ENCODE peak calls at places on chromosomes 3 and 15, in nine cellular contexts. Q is spleen, H is suprapubic skin, C is esophagus muscularis mucosa, R is IMR-90, A is body of pancreas, Y is ovary, X is heart left ventricle, K is H1. M is an unnamed sample.
A peak's percentile ranks its signal among the peaks of the same experiment; 100 is the strongest.

GRCh38 chr3:136249091-136249490 is 1.0 kb upstream of the PCCB start:
- DNase-seq in Q (no peak), H (no peak), C (no peak), R (no peak), A (no peak), Y (no peak), X (no peak), K (no peak), M (no peak)

GRCh38 chr3:35120026-35120425 is 519.3 kb upstream of the ARPP21 start:
- DNase-seq in Q (no peak), H (no peak), C (no peak), R (no peak), A (no peak), Y (no peak), X (no peak), K (no peak), M (no peak)

GRCh38 chr3:123339302-123339701 is 109.6 kb downstream of the ADCY5 start:
- DNase-seq in Q (peak; percentile 34), H (peak; percentile 8), C (no peak), R (no peak), A (no peak), Y (no peak), X (no peak), K (no peak), M (no peak)

GRCh38 chr15:60130811-60131210 is 126.7 kb downstream of the FOXB1 start:
- DNase-seq in Q (no peak), H (no peak), C (peak; percentile 70), R (no peak), A (no peak), Y (no peak), X (no peak), K (no peak), M (no peak)

GRCh38 chr3:70247955-70248354 is 64.5 kb downstream of the MDFIC2 start:
- DNase-seq in Q (no peak), H (no peak), C (no peak), R (no peak), A (no peak), Y (no peak), X (no peak), K (no peak), M (no peak)

GRCh38 chr3:159620873-159621272 is 367.8 kb upstream of the IL12A start:
- DNase-seq in Q (no peak), H (no peak), C (no peak), R (peak; percentile 88), A (no peak), Y (no peak), X (no peak), K (no peak), M (no peak)

GRCh38 chr3:170467560-170467959 is 48.9 kb downstream of the CLDN11 start:
- DNase-seq in Q (no peak), H (no peak), C (no peak), R (no peak), A (no peak), Y (no peak), X (no peak), K (peak; percentile 26), M (no peak)

GRCh38 chr3:181336597-181336996 is 347.1 kb upstream of the DNAJC19 start:
- DNase-seq in Q (no peak), H (no peak), C (no peak), R (no peak), A (no peak), Y (no peak), X (no peak), K (no peak), M (no peak)

GRCh38 chr15:62958528-62958927 is 84.0 kb upstream of the TPM1 start:
- DNase-seq in Q (no peak), H (no peak), C (no peak), R (no peak), A (peak; percentile 73), Y (no peak), X (peak; percentile 57), K (no peak), M (peak; percentile 63)

GRCh38 chr3:14803101-14803980 is 15.4 kb upstream of the FGD5 start:
- DNase-seq in Q (peak; percentile 71), H (peak; percentile 71), C (no peak), R (no peak), A (no peak), Y (no peak), X (no peak), K (no peak), M (no peak)

GRCh38 chr15:62809106-62809967 is 233.2 kb upstream of the TPM1 start:
- DNase-seq in Q (no peak), H (no peak), C (no peak), R (peak; percentile 88), A (no peak), Y (no peak), X (no peak), K (no peak), M (no peak)

GRCh38 chr3:142853270-142854163 is 35.4 kb downstream of the PCOLCE2 start:
- DNase-seq in Q (no peak), H (no peak), C (no peak), R (peak; percentile 21), A (peak; percentile 11), Y (no peak), X (peak; percentile 42), K (no peak), M (no peak)

DNA sequence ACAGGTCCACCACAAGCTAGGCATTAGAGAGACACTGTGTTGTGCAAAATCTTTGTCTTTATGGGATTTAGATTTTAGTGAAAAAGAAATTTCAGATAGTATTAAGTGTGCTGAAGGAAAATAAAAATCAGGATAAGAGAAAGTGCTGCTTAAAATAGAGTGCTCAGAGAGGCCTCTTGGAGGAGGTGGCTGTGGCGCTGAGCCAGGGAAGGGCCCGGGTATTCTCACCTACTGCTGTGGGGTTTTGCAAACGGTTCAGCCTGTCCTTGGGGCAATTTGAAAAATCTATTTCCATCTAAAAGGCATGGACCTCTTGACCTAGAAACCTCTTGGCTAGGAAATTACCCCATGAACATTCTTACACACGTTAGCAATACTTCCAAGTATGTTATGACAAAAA is 267.7 kb downstream of the TJP1 start:
- DNase-seq in Q (no peak), H (no peak), C (no peak), R (no peak), A (no peak), Y (no peak), X (no peak), K (no peak), M (peak; percentile 58)
- H3K4me3 ChIP-seq in Q (no peak overlapping the region), H (no peak overlapping the region), C (no peak overlapping the region), R (no peak overlapping the region), A (no peak overlapping the region), Y (no peak overlapping the region), X (no peak overlapping the region), K (no peak overlapping the region), M (no peak overlapping the region)

GRCh38 chr3:119562307-119562961 is 3.0 kb upstream of the CD80 start:
- DNase-seq in Q (no peak), H (no peak), C (no peak), R (no peak), A (no peak), Y (no peak), X (peak; percentile 18), K (no peak), M (no peak)
- TF ChIP-seq POLR2A in Q (no peak), H (no peak), C (no peak), R (no peak), A (no peak), Y (no peak), X (no peak), K (no peak), M (no peak)

DNA sequence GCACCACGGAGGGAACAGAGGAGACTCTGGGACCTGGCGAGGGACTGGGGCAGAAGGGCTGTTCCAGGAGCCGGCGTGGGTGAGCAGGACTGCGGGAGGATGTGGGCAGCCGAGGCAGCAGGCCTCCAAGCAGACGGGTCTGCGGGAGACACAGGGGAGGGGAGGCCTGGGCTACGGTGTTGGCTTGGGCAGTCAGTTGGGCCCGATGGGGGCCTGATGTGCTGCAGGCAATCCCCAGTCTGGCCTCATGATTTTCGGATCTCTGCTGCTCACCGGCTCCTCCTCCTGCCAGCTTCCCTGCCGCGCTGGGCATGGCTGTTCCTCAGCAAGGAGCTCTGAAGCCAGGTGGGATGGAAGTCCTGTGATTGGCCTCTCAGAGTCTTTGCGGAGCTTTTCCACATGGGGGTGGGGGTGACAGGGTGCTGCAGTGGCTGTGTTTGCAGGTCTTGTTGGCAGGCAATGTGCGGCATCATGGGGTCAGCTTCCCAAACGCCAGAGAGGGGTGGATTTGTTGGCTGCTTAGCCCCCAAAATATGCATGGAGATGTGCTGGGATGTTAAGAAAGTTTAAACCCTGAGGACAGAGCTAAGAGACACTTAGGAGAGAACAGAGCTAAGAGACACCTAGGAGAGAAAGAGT is 19.3 kb downstream of the MINAR1 start:
- DNase-seq in Q (no peak), H (no peak), C (peak; percentile 68), R (no peak), A (no peak), Y (no peak), X (no peak), K (peak; percentile 70), M (no peak)
- H3K27me3 ChIP-seq in Q (peaks cover 15% of the 10 kb centered on the region), H (peaks cover 13% of the 10 kb centered on the region), C (peaks cover 6% of the 10 kb centered on the region), R (peaks cover 9% of the 10 kb centered on the region), A (no peaks in the 10 kb centered on the region), Y (no peaks in the 10 kb centered on the region), X (peaks cover 3% of the 10 kb centered on the region), K (no peaks in the 10 kb centered on the region), M (no peaks in the 10 kb centered on the region)

GRCh38 chr15:40506964-40507571 is 36.3 kb downstream of the CHST14 start:
- DNase-seq in Q (peak; percentile 87), H (peak; percentile 78), C (no peak), R (peak; percentile 64), A (peak; percentile 88), Y (peak; percentile 90), X (peak; percentile 78), K (peak; percentile 87), M (peak; percentile 85)
- H3K4me3 ChIP-seq in Q (no peak overlapping the region), H (peak overlapping the region; percentile 41), C (peak overlapping the region; percentile 42), R (peak overlapping the region; percentile 26), A (no peak overlapping the region), Y (peak overlapping the region; percentile 24), X (peak overlapping the region; percentile 28), K (peak overlapping the region; percentile 36), M (no peak overlapping the region)

DNA sequence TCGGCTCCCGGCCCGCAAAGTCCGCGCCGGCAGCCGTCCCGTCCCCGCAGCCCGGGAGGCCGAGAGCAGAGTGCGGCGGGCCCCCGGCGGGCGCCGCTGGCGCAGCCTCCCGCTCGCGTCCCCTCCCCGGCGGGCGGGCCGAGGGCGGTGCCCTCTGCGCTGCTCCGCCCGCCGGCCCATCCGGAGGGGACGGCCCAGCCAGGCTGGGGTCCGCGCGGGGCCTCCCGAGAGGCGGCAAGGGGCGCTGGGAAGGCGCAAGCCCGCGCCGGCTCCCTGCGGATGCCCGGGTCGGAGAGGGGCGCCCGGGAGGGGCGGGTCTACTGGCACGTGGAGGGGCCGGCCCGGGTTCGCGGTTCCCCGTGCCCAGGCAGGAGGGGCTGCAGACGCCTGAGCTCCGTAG is at the start of the genes CLCN2 and POLR2H:
- DNase-seq in Q (no peak), H (peak; percentile 77), C (no peak), R (peak; percentile 33), A (peak; percentile 64), Y (peak; percentile 83), X (peak; percentile 65), K (peak; percentile 81), M (peak; percentile 65)
- TF ChIP-seq POLR2A in Q (peak; percentile 9), H (peak; percentile 59), C (no peak), R (no peak), A (peak; percentile 48), Y (peak; percentile 82), X (no peak), K (no peak), M (peak; percentile 74)

GRCh38 chr15:68729789-68730201 is 90.9 kb downstream of the ANP32A start:
- DNase-seq in Q (no peak), H (no peak), C (no peak), R (peak; percentile 33), A (no peak), Y (no peak), X (peak; percentile 69), K (no peak), M (peak; percentile 71)
- H3K27me3 ChIP-seq in Q (no peaks in the 10 kb centered on the region), H (no peaks in the 10 kb centered on the region), C (no peaks in the 10 kb centered on the region), R (peaks cover 15% of the 10 kb centered on the region), A (no peaks in the 10 kb centered on the region), Y (no peaks in the 10 kb centered on the region), X (no peaks in the 10 kb centered on the region), K (no peaks in the 10 kb centered on the region), M (no peaks in the 10 kb centered on the region)